ENCODE peak calls at places on chromosomes 3 and 15, in four cellular contexts. C is GM23338, P is MM.1S, R is A673. I is an unnamed sample.

GRCh38 chr15:85782112-85782511 is 12.6 kb downstream of the KLHL25 start:
- DNase-seq in C (no peak), P (no peak), R (no peak), I (no peak)

GRCh38 chr3:119240101-119240581 is 537 bp downstream of the B4GALT4 start:
- DNase-seq in C (peak), P (no peak), R (peak), I (peak)

GRCh38 chr3:160831411-160831810 is 75.4 kb downstream of the PPM1L start:
- DNase-seq in C (no peak), P (no peak), R (no peak), I (no peak)

GRCh38 chr3:122324871-122325323 is at the start of gene CSTA:
- DNase-seq in C (no peak), P (no peak), R (peak), I (no peak)

GRCh38 chr15:59299919-59300617 is 72.6 kb downstream of the MYO1E start:
- DNase-seq in C (no peak), P (peak), R (peak), I (peak)

GRCh38 chr3:129231331-129232119 is 17.9 kb upstream of the COPG1 start:
- DNase-seq in C (no peak), P (no peak), R (no peak), I (no peak)

GRCh38 chr3:122497425-122497824 is 17.3 kb downstream of the KPNA1 start:
- DNase-seq in C (no peak), P (peak), R (peak), I (peak)

GRCh38 chr15:68966996-68967395 is 36.7 kb downstream of the SPESP1 start:
- DNase-seq in C (no peak), P (no peak), R (no peak), I (no peak)

GRCh38 chr3:79568938-79569337 is 198.9 kb downstream of the ROBO1 start:
- DNase-seq in C (no peak), P (no peak), R (no peak), I (no peak)

GRCh38 chr15:68042156-68042854 is 11.8 kb upstream of the PIAS1 start:
- DNase-seq in C (no peak), P (no peak), R (no peak), I (no peak)

GRCh38 chr3:23915537-23916108 is 1.2 kb downstream of the NKIRAS1 start:
- DNase-seq in C (no peak), P (no peak), R (peak), I (no peak)

GRCh38 chr3:8325306-8325705 is 176.3 kb upstream of the LMCD1 start:
- DNase-seq in C (no peak), P (no peak), R (no peak), I (no peak)

GRCh38 chr3:177835008-177835407 is 637.7 kb upstream of the TBL1XR1 start:
- DNase-seq in C (no peak), P (no peak), R (peak), I (peak)

GRCh38 chr3:95715137-95715536 is 1099.3 kb upstream of the EPHA6 start:
- DNase-seq in C (peak), P (no peak), R (no peak), I (no peak)

GRCh38 chr15:85312486-85312885 is 67.9 kb upstream of the AKAP13 start:
- DNase-seq in C (peak), P (no peak), R (no peak), I (no peak)

GRCh38 chr3:123281406-123281805 is 79.7 kb downstream of the SEC22A start:
- DNase-seq in C (no peak), P (no peak), R (no peak), I (no peak)

GRCh38 chr3:112644453-112644852 is 3.5 kb upstream of the CCDC80 start:
- DNase-seq in C (peak), P (no peak), R (no peak), I (no peak)

GRCh38 chr3:52537726-52538421 is 1.5 kb downstream of the UQCC5 start:
- DNase-seq in C (no peak), P (no peak), R (no peak), I (peak)

GRCh38 chr3:39144095-39144747 is 9.2 kb downstream of the CSRNP1 start:
- DNase-seq in C (no peak), P (no peak), R (no peak), I (no peak)

GRCh38 chr3:59367150-59367549 is 317.3 kb upstream of the CFAP20DC start:
- DNase-seq in C (no peak), P (peak), R (peak), I (peak)

GRCh38 chr3:161372321-161373260 is 1.3 kb upstream of the SPTSSB start:
- DNase-seq in C (peak), P (no peak), R (peak), I (no peak)

GRCh38 chr3:29382399-29382798 is 101.5 kb downstream of the RBMS3 start:
- DNase-seq in C (peak), P (no peak), R (no peak), I (no peak)

GRCh38 chr3:186414735-186415419 is 52.8 kb upstream of the DGKG start:
- DNase-seq in C (no peak), P (peak), R (no peak), I (no peak)

GRCh38 chr3:192916455-192917257 is 1.0 kb downstream of the MB21D2 start:
- DNase-seq in C (peak), P (no peak), R (peak), I (no peak)

GRCh38 chr3:33911525-33912322 is 113.3 kb downstream of the PDCD6IP start:
- DNase-seq in C (no peak), P (no peak), R (no peak), I (no peak)

GRCh38 chr3:153042088-153042487 is 119.9 kb upstream of the RAP2B start:
- DNase-seq in C (no peak), P (no peak), R (no peak), I (no peak)

GRCh38 chr15:80780416-80781221 is 1.4 kb downstream of the CEMIP start:
- DNase-seq in C (peak), P (no peak), R (peak), I (no peak)

GRCh38 chr15:80777836-80778620 is 1.1 kb upstream of the CEMIP start:
- DNase-seq in C (no peak), P (no peak), R (no peak), I (no peak)

GRCh38 chr15:80778621-80778963 is 578 bp upstream of the CEMIP start:
- DNase-seq in C (no peak), P (no peak), R (no peak), I (no peak)

GRCh38 chr15:80778964-80779657 is at the start of gene CEMIP:
- DNase-seq in C (peak), P (peak), R (peak), I (no peak)

DNA sequence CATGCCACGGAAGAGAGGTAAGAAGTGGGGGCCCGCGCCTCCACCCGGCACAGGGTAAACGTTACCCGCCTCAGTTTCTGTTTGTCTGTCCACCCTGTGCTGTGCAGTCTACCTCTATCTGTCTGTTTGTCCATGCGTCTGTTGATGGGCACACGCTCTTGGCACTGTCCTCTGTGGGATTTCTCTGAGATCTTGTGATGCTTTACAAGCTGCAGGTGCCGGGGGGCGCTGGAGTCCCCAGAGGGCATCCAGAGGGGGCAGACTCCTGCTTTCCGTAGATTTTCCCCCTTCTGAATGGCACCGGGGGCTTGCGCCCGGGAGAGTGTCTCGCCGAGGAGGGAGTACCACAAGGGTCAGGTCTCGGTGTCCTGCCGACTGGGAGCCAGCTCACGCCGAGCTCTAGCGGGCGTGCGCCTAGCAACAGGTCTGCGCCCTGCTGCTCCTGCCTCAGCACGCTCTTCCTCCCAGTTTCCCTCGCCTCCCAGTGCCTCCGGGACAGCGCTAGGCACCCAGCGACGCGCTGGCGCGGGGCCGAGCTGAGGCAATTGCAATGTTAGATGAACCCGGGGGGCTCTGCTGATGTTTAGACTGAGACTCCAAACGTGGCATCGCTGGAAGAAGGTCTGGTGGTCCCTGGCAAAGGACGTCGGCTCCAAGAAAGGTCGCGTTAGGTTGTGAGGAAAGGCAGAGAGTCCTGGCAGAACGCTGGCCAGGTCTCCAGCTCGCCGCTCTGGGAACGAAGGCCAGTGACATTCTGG is 667 bp downstream of the CEMIP start:
- DNase-seq in C (peak), P (no peak), R (peak), I (no peak)
- TF ChIP-seq EZH2 in C (peak), P (no peak), R (peak), I (no peak)

DNA sequence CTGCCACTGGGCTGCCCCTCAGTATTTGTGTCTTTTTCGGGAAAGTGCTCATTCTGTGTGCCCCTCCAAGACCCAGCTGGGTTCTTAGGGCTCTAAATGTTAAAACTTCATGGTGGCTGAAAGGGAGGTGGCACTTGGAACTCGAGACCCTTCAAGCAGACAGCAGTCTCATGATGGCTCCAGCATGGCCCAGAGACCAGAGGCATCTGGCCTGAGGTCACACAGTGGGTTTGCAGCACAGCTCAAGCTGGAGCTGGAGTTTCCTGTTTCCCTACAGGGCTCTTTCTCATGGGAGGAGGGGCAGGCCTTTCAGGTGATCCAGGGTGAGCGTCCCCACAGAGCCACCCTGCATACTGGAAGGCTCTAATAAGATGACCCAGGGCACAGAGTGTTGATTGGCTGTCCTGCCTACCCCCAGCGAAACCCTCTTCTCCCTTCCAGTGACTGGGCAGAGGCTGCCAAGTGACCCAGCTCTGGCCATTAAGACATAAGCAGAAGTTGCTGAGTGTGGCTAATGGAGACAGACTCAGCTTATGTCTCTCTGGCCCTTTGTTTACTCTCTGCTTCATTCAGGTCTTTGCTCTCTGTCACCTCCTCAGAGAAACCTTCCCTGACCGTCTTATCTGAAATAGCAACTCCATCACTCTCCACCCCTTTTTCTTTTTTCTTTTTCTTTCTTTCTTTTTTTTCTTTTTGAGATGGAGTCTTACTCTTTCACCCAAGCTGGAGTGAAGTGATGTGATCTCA is 166.6 kb upstream of the SMAD3 start:
- DNase-seq in C (peak), P (no peak), R (no peak), I (no peak)
- TF ChIP-seq EZH2 in C (no peak), P (no peak), R (no peak), I (no peak)

DNA sequence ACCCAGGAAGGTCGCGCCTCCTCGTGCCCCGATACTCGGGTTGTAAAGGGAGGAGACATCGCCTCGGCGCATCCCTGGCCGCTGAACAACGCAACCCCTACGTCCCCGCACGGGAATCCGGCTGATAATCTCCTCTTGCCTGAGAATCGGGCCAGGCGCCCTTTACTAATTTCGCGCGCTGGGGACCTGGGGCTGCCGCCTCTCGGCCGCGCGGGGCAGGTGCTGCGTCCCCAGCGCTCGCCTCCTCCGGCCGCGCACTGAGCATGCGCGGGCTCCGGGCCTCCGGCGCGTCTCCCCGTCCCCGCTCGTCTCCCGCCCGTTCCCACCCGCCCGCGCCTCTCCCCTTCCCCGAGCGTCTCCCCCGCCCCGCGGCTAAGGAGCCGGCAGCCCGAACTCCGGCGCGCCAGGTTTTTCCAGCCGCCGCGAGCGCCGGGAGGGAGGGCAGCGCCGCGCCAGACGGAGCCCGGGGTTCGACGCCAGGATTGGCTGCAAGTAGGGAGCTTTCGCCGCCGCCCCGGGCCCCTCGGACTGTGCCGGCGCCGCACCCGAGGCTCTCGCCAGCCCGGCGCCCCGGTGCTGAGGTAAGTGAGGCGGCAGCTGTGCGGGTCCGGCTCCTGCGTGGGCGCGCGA is at the start of gene CNTN4:
- DNase-seq in C (peak), P (peak), R (peak), I (no peak)
- TF ChIP-seq EZH2 in C (no peak), P (no peak), R (no peak), I (no peak)

GRCh38 chr3:184491011-184491576 is 70.5 kb upstream of the EPHB3 start:
- DNase-seq in C (peak), P (no peak), R (no peak), I (no peak)
- TF ChIP-seq EZH2 in C (peak), P (no peak), R (peak), I (no peak)

DNA sequence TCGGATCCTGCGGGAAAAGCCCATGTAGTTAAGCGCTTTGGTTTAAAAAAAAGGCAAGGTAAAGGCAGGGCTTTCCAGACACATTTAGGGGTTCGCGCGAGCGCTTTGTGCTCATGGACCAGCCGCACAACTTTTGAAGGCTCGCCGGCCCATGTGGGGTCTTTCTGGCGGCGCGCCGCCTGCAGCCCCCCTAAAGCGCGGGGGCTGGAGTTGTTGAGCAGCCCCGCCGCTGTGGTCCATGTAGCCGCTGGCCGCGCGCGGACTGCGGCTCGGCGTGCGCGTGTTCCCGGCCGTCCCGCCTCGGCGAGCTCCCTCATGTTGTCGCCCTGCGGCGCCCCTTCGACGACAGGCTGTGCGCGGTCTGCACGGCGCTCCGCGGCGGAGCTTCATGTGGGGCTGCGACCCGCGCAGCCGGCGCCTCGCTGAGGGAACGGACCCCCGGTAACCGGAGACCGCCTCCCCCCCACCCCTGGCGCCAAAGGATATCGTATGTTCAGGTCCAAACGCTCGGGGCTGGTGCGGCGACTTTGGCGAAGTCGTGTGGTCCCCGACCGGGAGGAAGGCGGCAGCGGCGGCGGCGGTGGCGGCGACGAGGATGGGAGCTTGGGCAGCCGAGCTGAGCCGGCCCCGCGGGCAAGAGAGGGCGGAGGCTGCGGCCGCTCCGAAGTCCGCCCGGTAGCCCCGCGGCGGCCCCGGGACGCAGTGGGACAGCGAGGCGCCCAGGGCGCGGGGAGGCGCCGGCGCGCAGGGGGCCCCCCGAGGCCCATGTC is 919 bp downstream of the SMAD6 start:
- DNase-seq in C (peak), P (no peak), R (peak), I (peak)
- TF ChIP-seq EZH2 in C (no peak), P (no peak), R (no peak), I (peak)

DNA sequence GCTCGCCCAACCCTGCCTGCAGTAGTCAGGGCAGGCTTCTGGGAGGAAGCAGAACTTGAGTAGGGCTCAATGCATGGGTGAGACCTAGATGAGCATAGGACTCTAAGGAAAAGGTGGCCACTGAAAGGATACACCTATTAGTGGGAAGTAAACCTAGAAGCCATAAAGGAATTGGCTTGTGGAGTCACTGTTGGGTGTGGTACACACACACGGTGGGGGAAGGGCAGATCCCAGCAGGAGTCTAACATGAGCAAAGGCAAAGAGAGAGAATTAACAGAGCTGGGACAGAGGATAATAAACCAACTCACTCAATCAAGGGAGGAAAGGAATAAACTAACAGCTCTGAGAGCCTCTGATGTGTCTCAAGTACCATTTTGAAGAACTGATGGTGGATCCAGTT is 23.1 kb downstream of the DAPK2 start:
- DNase-seq in C (no peak), P (no peak), R (no peak), I (no peak)
- TF ChIP-seq EZH2 in C (no peak), P (no peak), R (no peak), I (no peak)

I was measured in DND-41.